ENCODE peak calls at places on chromosomes 4 and X, in six cellular contexts. D is IMR-90, H is H9, U is mesenchymal stem cell, J is H1, G is trophoblast cell. B is an unnamed sample.

GRCh38 chrX:12245650-12246645 is 107.7 kb downstream of the FRMPD4 start:
- DNase-seq in D (peak; percentile 57), H (no peak), U (peak; percentile 57), J (no peak), G (no peak), B (no peak)

GRCh38 chr4:110165382-110166285 is 32.8 kb downstream of the ELOVL6 start:
- DNase-seq in D (peak; percentile 83), H (no peak), U (peak; percentile 70), J (no peak), G (peak; percentile 20), B (no peak)

GRCh38 chr4:175330236-175330635 is 412.1 kb downstream of the ADAM29 start:
- DNase-seq in D (peak; percentile 50), H (no peak), U (peak; percentile 32), J (no peak), G (peak; percentile 56), B (no peak)

GRCh38 chr4:27123050-27123768 is 262.6 kb downstream of the STIM2 start:
- DNase-seq in D (no peak), H (peak; percentile 85), U (no peak), J (peak; percentile 56), G (no peak), B (peak; percentile 47)

GRCh38 chr4:1491630-1492457 is 85.6 kb upstream of the NKX1-1 start:
- DNase-seq in D (no peak), H (no peak), U (no peak), J (no peak), G (no peak), B (no peak)

GRCh38 chrX:28042826-28043564 is 61.7 kb upstream of the DCAF8L1 start:
- DNase-seq in D (no peak), H (no peak), U (no peak), J (no peak), G (no peak), B (no peak)

GRCh38 chr4:10808591-10808990 is 124.0 kb upstream of the CLNK start:
- DNase-seq in D (peak; percentile 68), H (no peak), U (no peak), J (no peak), G (no peak), B (no peak)

GRCh38 chr4:123398803-123399637 is 2.4 kb downstream of the SPRY1 start:
- DNase-seq in D (peak; percentile 73), H (peak; percentile 45), U (peak; percentile 87), J (no peak), G (peak; percentile 37), B (peak; percentile 48)

GRCh38 chr4:105835177-105835576 is 60.1 kb upstream of the NPNT start:
- DNase-seq in D (no peak), H (no peak), U (no peak), J (no peak), G (no peak), B (no peak)

GRCh38 chr4:19399001-19399400 is 852.7 kb upstream of the SLIT2 start:
- DNase-seq in D (peak; percentile 68), H (no peak), U (peak; percentile 2), J (no peak), G (no peak), B (no peak)

GRCh38 chr4:71978192-71978845 is 53.5 kb upstream of the NPFFR2 start:
- DNase-seq in D (no peak), H (no peak), U (no peak), J (no peak), G (no peak), B (no peak)

GRCh38 chrX:40078489-40079288 is 19.1 kb downstream of the BCOR start:
- DNase-seq in D (no peak), H (no peak), U (no peak), J (no peak), G (no peak), B (no peak)

GRCh38 chrX:8801041-8801599 is at the start of gene FAM9A:
- DNase-seq in D (no peak), H (no peak), U (no peak), J (no peak), G (no peak), B (no peak)

GRCh38 chrX:130051176-130051845 is 59.0 kb downstream of the ELF4 start:
- DNase-seq in D (no peak), H (no peak), U (no peak), J (no peak), G (peak; percentile 92), B (no peak)

GRCh38 chrX:15903186-15903681 is 48.6 kb upstream of the AP1S2 start:
- DNase-seq in D (no peak), H (no peak), U (no peak), J (no peak), G (peak; percentile 0), B (no peak)

GRCh38 chrX:72095370-72095769 is 36.3 kb downstream of the RTL5 start:
- DNase-seq in D (no peak), H (no peak), U (no peak), J (no peak), G (no peak), B (no peak)

GRCh38 chr4:15848191-15848842 is 70.2 kb downstream of the CD38 start:
- DNase-seq in D (no peak), H (no peak), U (no peak), J (no peak), G (no peak), B (no peak)

GRCh38 chr4:55757356-55758024 is 62.1 kb upstream of the EXOC1L start:
- DNase-seq in D (no peak), H (no peak), U (no peak), J (no peak), G (no peak), B (no peak)

GRCh38 chrX:39000802-39001201 is 199.5 kb downstream of the MID1IP1 start:
- DNase-seq in D (peak; percentile 37), H (no peak), U (peak; percentile 19), J (no peak), G (no peak), B (no peak)

GRCh38 chr4:25779021-25779420 is 83.8 kb downstream of the SEL1L3 start:
- DNase-seq in D (peak; percentile 43), H (no peak), U (no peak), J (no peak), G (no peak), B (no peak)

GRCh38 chrX:28582494-28582893 is 4.8 kb upstream of the IL1RAPL1 start:
- DNase-seq in D (peak; percentile 58), H (no peak), U (no peak), J (no peak), G (no peak), B (no peak)

GRCh38 chr4:145842224-145842887 is 96.3 kb downstream of the ZNF827 start:
- DNase-seq in D (no peak), H (peak; percentile 52), U (peak; percentile 15), J (no peak), G (no peak), B (no peak)

GRCh38 chr4:113394730-113395530 is 345.5 kb downstream of the ANK2 start:
- DNase-seq in D (peak; percentile 88), H (peak; percentile 51), U (peak; percentile 86), J (no peak), G (peak; percentile 95), B (peak; percentile 79)

GRCh38 chr4:124423160-124423559 is 289.4 kb downstream of the ANKRD50 start:
- DNase-seq in D (peak; percentile 65), H (no peak), U (peak; percentile 52), J (no peak), G (peak; percentile 70), B (no peak)

GRCh38 chr4:14167876-14168510 is 540.5 kb upstream of the BOD1L1 start:
- DNase-seq in D (peak; percentile 45), H (no peak), U (no peak), J (no peak), G (peak; percentile 62), B (no peak)

GRCh38 chrX:134948333-134949241 is 42.2 kb upstream of the SMIM10 start:
- DNase-seq in D (peak; percentile 88), H (no peak), U (peak; percentile 86), J (no peak), G (peak; percentile 87), B (no peak)

GRCh38 chr4:98929341-98930267 is 671 bp upstream of the EIF4E start:
- DNase-seq in D (peak; percentile 98), H (no peak), U (peak; percentile 98), J (peak; percentile 54), G (peak; percentile 99), B (no peak)

GRCh38 chrX:39693298-39693697 is 404.5 kb downstream of the BCOR start:
- DNase-seq in D (no peak), H (no peak), U (no peak), J (no peak), G (peak; percentile 85), B (no peak)

GRCh38 chr4:21879187-21879586 is 69.4 kb downstream of the KCNIP4 start:
- DNase-seq in D (peak; percentile 23), H (peak; percentile 74), U (peak; percentile 17), J (peak; percentile 53), G (peak; percentile 4), B (no peak)

GRCh38 chrX:80808854-80809493 is 703 bp downstream of the BRWD3 start:
- DNase-seq in D (no peak), H (peak; percentile 36), U (peak; percentile 28), J (peak; percentile 46), G (peak; percentile 52), B (peak; percentile 14)

GRCh38 chr4:140579278-140579677 is 10.5 kb upstream of the UCP1 start:
- DNase-seq in D (no peak), H (no peak), U (no peak), J (no peak), G (no peak), B (no peak)

GRCh38 chrX:121641560-121641959 is 594.1 kb downstream of the GLUD2 start:
- DNase-seq in D (peak; percentile 0), H (no peak), U (no peak), J (no peak), G (no peak), B (no peak)

DNA sequence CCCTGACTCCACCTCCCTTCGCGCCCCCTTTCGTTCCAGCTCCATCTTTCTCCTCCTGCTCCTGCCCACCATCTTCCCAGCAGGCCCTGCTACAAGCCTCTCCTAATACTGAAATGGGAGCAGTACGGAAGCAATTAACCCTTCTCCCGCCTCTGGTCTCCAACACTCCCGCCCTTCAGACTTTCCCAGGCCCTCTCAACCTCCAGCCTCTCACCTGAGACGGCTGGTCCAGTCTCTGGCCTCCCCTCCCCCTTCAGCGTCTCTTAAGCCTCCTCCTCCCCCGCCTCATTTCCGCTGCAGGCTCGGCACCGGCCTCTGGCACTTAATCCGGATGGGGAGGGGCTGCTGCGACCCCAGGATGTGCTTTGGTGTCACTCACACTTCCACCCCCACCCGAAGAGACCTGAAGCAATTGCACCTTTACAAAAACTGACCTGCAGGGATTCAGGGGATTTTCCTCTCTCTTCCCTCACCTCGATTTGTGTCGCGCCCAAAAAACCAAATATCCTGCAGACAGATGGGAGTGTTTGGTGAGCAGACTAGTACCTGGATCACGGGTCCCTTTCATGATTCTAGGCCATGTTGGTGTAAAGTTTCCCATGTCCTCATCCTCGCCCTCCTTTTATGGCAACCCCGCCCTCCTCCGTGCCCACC is 657 bp downstream of the TCEAL8 start:
- DNase-seq in D (peak; percentile 23), H (peak; percentile 98), U (peak; percentile 54), J (peak; percentile 73), G (peak; percentile 32), B (peak; percentile 45)
- H3K18ac ChIP-seq in D (peak overlapping the region; percentile 74), H (peak overlapping the region; percentile 71), U (peak overlapping the region; percentile 83), J (peak overlapping the region; percentile 83), G (peak overlapping the region; percentile 90), B (peak overlapping the region; percentile 52)

GRCh38 chr4:83974111-83974789 is 438.3 kb downstream of the GPAT3 start:
- DNase-seq in D (no peak), H (no peak), U (no peak), J (no peak), G (peak; percentile 22), B (no peak)
- H2AFZ ChIP-seq in D (no peak overlapping the region), H (no peak overlapping the region), U (no peak overlapping the region), J (no peak overlapping the region), G (no peak overlapping the region), B (no peak overlapping the region)

GRCh38 chr4:174216935-174217272 is 66.6 kb downstream of the FBXO8 start:
- DNase-seq in D (no peak), H (no peak), U (no peak), J (no peak), G (no peak), B (peak; percentile 6)
- H3K18ac ChIP-seq in D (no peak overlapping the region), H (no peak overlapping the region), U (no peak overlapping the region), J (no peak overlapping the region), G (peak overlapping the region; percentile 13), B (no peak overlapping the region)

GRCh38 chr4:184262901-184263300 is 45.2 kb upstream of the ENPP6 start:
- DNase-seq in D (peak; percentile 53), H (no peak), U (peak; percentile 21), J (peak; percentile 8), G (no peak), B (no peak)
- H2AFZ ChIP-seq in D (no peak overlapping the region), H (no peak overlapping the region), U (no peak overlapping the region), J (no peak overlapping the region), G (no peak overlapping the region), B (no peak overlapping the region)

B was measured in neuronal stem cell.